ENCODE peak calls at places on chromosomes 5 and 9, in four cellular contexts. D is A549, K is K562, L is HepG2. B is an unnamed sample.
A peak's percentile ranks its signal among the peaks of the same experiment; 100 is the strongest.

GRCh38 chr5:1401681-1402096 is 43.6 kb downstream of the SLC6A3 start:
- DNase-seq in K (no peak), D (no peak), L (no peak), B (no peak)

GRCh38 chr5:170355601-170356098 is 33.5 kb downstream of the KCNMB1 start:
- DNase-seq in L (no peak), K (no peak), D (no peak), B (peak; percentile 42)

GRCh38 chr9:2768330-2768729 is 51.0 kb downstream of the KCNV2 start:
- DNase-seq in L (no peak), K (no peak), D (no peak), B (no peak)

GRCh38 chr5:132224721-132225120 is 2.9 kb downstream of the P4HA2 start:
- DNase-seq in L (no peak), K (no peak), D (no peak), B (no peak)

GRCh38 chr9:95724253-95724991 is 151.1 kb upstream of the ERCC6L2 start:
- DNase-seq in D (no peak), K (no peak), L (peak; percentile 93), B (no peak)

GRCh38 chr5:125410501-125411162 is 664.2 kb upstream of the ZNF608 start:
- DNase-seq in K (no peak), D (no peak), L (no peak), B (no peak)

GRCh38 chr9:132094314-132094791 is 14.7 kb upstream of the MED27 start:
- DNase-seq in L (no peak), D (no peak), K (no peak), B (no peak)

GRCh38 chr9:97318433-97318832 is 11.0 kb downstream of the CCDC180 start:
- DNase-seq in K (no peak), D (no peak), L (no peak), B (no peak)

GRCh38 chr9:6197330-6197729 is 18.3 kb upstream of the IL33 start:
- DNase-seq in L (peak; percentile 31), D (no peak), K (peak; percentile 9), B (no peak)

GRCh38 chr9:103364753-103365152 is 369.6 kb downstream of the CYLC2 start:
- DNase-seq in L (no peak), K (no peak), D (no peak), B (no peak)

GRCh38 chr9:136576269-136576626 is 30.4 kb upstream of the NOTCH1 start:
- DNase-seq in K (no peak), L (no peak), D (peak; percentile 66), B (no peak)

GRCh38 chr5:137714931-137715330 is 21.0 kb downstream of the KLHL3 start:
- DNase-seq in K (no peak), L (no peak), D (no peak), B (no peak)

GRCh38 chr9:105244996-105245719 is 707 bp downstream of the SLC44A1 start:
- DNase-seq in K (no peak), L (no peak), D (peak; percentile 30), B (peak; percentile 70)

GRCh38 chr5:102627311-102627710 is 127.8 kb upstream of the PAM start:
- DNase-seq in K (no peak), D (no peak), L (no peak), B (no peak)

GRCh38 chr5:138054206-138054605 is 21.3 kb upstream of the FAM13B start:
- DNase-seq in L (no peak), D (no peak), K (no peak), B (no peak)

GRCh38 chr5:74648835-74649286 is 8.3 kb upstream of the ENC1 start:
- DNase-seq in D (peak; percentile 77), K (peak; percentile 70), L (peak; percentile 62), B (no peak)

GRCh38 chr5:96876292-96876850 is at the start of gene ERAP2:
- DNase-seq in K (peak; percentile 51), L (peak; percentile 25), D (peak; percentile 49), B (no peak)

GRCh38 chr5:7650755-7651154 is 200.2 kb downstream of the CFAP90 start:
- DNase-seq in K (no peak), D (no peak), L (no peak), B (no peak)

GRCh38 chr9:122815544-122815943 is 12.8 kb downstream of the PDCL start:
- DNase-seq in L (no peak), D (no peak), K (no peak), B (no peak)

GRCh38 chr5:40781843-40782409 is 16.2 kb downstream of the PRKAA1 start:
- DNase-seq in K (no peak), D (no peak), L (no peak), B (no peak)

GRCh38 chr5:174159327-174160247 is 114.1 kb downstream of the NSG2 start:
- DNase-seq in K (peak; percentile 16), L (no peak), D (peak; percentile 56), B (no peak)

GRCh38 chr5:79436821-79437220 is 77.1 kb downstream of the HOMER1 start:
- DNase-seq in K (no peak), D (no peak), L (no peak), B (no peak)

GRCh38 chr9:120363697-120364096 is 216.3 kb downstream of the CDK5RAP2 start:
- DNase-seq in K (no peak), L (no peak), D (no peak), B (no peak)

GRCh38 chr9:120361531-120361930 is 218.4 kb downstream of the CDK5RAP2 start:
- DNase-seq in K (no peak), L (no peak), D (no peak), B (no peak)

GRCh38 chr9:120360046-120360445 is 219.9 kb downstream of the CDK5RAP2 start:
- DNase-seq in D (no peak), L (no peak), K (no peak), B (no peak)

GRCh38 chr9:120362446-120362845 is 217.5 kb downstream of the CDK5RAP2 start:
- DNase-seq in K (no peak), L (no peak), D (no peak), B (no peak)

GRCh38 chr9:120358877-120359276 is 221.1 kb downstream of the CDK5RAP2 start:
- DNase-seq in D (no peak), L (no peak), K (no peak), B (no peak)
- TF ChIP-seq CTCF in D (no peak), L (no peak), K (no peak), B (peak; percentile 45)

GRCh38 chr5:80881726-80882125 is 78.4 kb upstream of the RASGRF2 start:
- DNase-seq in D (no peak), L (no peak), K (no peak), B (no peak)

GRCh38 chr5:80884851-80885697 is 75.1 kb upstream of the RASGRF2 start:
- DNase-seq in D (no peak), K (peak; percentile 32), L (no peak), B (no peak)

GRCh38 chr5:80884086-80884813 is 75.9 kb upstream of the RASGRF2 start:
- DNase-seq in L (no peak), K (no peak), D (no peak), B (no peak)

GRCh38 chr5:80885698-80886000 is 74.5 kb upstream of the RASGRF2 start:
- DNase-seq in D (no peak), L (peak; percentile 74), K (no peak), B (no peak)
- TF ChIP-seq PHF8 in D (no peak), L (no peak), K (no peak), B (no peak)

DNA sequence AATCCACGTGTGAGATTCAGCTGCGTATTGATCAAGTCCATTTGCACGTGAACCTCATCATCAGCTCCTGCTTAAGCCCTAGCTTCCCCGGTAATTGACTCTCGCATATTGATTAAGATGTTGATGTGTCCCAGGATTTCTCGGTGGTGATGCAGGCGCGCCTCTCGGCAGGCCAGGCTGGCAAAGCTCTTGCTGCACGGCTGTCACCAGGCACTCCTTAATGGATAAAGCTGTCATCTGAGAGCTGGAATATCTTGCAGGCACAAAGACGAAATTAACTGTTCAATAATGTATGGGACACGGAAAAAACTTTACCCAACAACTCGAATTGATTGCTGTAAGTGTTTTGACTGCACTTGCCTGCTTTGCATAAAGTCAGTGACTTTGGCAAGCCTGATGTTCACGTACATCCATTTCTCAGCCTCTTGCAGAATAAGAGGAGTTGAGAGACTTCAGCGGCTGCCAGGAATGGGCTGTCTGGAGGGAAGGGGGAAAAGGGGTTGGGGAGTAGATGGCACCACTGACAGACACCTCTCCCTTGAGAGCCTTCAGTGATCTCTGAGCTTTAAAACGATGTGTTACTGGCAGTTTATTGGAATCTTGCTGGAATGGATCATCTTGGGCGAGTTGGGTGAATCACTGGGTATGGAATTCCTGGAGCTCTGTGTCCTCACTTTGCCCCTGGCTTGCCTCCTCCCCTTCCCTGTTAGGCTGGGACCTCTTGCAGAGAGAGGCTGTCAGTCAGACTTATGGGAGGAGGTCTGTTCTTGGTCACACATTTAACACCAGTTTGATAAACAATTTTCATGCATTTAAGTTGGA is 650.3 kb downstream of the CCDC171 start:
- DNase-seq in K (no peak), D (peak; percentile 87), L (no peak), B (no peak)
- H3K4me1 ChIP-seq in K (no peaks in the 10 kb centered on the region), D (peaks cover 40% of the 10 kb centered on the region), L (no peaks in the 10 kb centered on the region), B (peaks cover 2% of the 10 kb centered on the region)

GRCh38 chr5:52875827-52876226 is 88.1 kb downstream of the ITGA1 start:
- DNase-seq in L (no peak), D (no peak), K (no peak), B (no peak)

GRCh38 chr5:52881468-52881867 is 93.8 kb downstream of the ITGA1 start:
- DNase-seq in L (peak; percentile 24), D (no peak), K (no peak), B (no peak)

GRCh38 chr5:52880541-52880940 is 92.8 kb downstream of the ITGA1 start:
- DNase-seq in L (no peak), K (no peak), D (no peak), B (no peak)

GRCh38 chr5:52878671-52879070 is 91.0 kb downstream of the ITGA1 start:
- DNase-seq in D (no peak), L (no peak), K (no peak), B (no peak)

DNA sequence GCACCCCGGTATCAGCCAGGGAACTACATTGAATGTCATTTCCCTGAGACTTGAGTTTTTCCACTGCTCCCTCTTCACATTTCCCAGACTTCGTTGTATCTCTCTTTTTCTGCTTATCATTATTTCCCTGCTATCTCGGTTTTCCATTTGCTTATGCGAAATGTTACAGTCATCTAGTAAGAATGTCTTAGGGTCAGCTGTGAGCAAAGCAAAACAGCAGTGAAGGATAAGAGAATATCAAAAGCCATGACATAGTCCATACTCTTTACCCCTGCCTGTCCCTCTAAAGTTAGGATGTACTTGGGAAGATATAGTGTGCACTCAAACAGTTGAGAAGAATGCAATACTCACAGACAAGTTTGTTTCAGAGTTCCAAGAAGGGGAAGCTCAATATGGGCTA is 88.7 kb downstream of the ITGA1 start:
- DNase-seq in D (no peak), L (no peak), K (no peak), B (no peak)
- TF ChIP-seq CTCF in D (no peak), L (no peak), K (no peak), B (no peak)

GRCh38 chr9:89926691-89927220 is 321.9 kb downstream of the GADD45G start:
- DNase-seq in K (no peak), D (no peak), L (no peak), B (no peak)
- TF ChIP-seq PHF8 in K (no peak), D (no peak), L (no peak), B (no peak)

B was measured in H1.